ENCODE peak calls at places on chromosomes 3 and 15, in seven cellular contexts. P is NCI-H1092; R is NCI-H2029 treated with DMSO at 0.1 percent for 48 hours; F is ACHN; X is caudate nucleus; L is prostate gland; D is stimulated activated CD8-positive, alpha-beta memory T cell treated with anti-CD3 and anti-CD28 coated beads, Interleukin-4, amount 100 ng/mL, for 1 hour. Y is an unnamed sample.

GRCh38 chr3:188993140-188993539 is 178.6 kb upstream of the TPRG1 start:
- DNase-seq in R (no peak), X (no peak), P (peak; percentile 55), D (no peak), L (no peak), F (no peak), Y (no peak)

GRCh38 chr3:102745881-102746280 is 311.1 kb downstream of the ZPLD1 start:
- DNase-seq in D (no peak), R (no peak), P (no peak), L (no peak), X (no peak), F (peak; percentile 37), Y (peak; percentile 44)

GRCh38 chr3:3023106-3023505 is 87.1 kb downstream of the IL5RA start:
- DNase-seq in P (no peak), F (no peak), X (no peak), L (no peak), D (no peak), R (no peak), Y (peak; percentile 29)

GRCh38 chr3:126127904-126128303 is 44.0 kb upstream of the SLC41A3 start:
- DNase-seq in F (no peak), R (no peak), L (no peak), D (no peak), P (no peak), X (no peak), Y (no peak)

GRCh38 chr3:127628788-127629456 is at the start of gene PODXL2:
- DNase-seq in R (no peak), D (no peak), F (peak; percentile 47), X (no peak), L (peak; percentile 24), P (no peak), Y (peak; percentile 73)

GRCh38 chr15:25882466-25882865 is 19.3 kb upstream of the ATP10A start:
- DNase-seq in L (no peak), R (no peak), P (no peak), X (no peak), D (no peak), F (peak; percentile 36), Y (no peak)

GRCh38 chr15:40264321-40265153 is 18.3 kb downstream of the ANKRD63 start:
- DNase-seq in D (no peak), F (no peak), R (no peak), L (no peak), P (no peak), X (no peak), Y (no peak)

GRCh38 chr3:118782755-118783202 is 251.9 kb downstream of the IGSF11 start:
- DNase-seq in L (no peak), D (no peak), X (no peak), P (no peak), F (no peak), R (no peak), Y (no peak)

GRCh38 chr15:80906159-80906775 is 83.4 kb downstream of the MESD start:
- DNase-seq in F (no peak), P (peak; percentile 55), D (no peak), X (no peak), L (no peak), R (peak; percentile 61), Y (peak; percentile 32)

GRCh38 chr15:90059208-90059985 is 42.9 kb downstream of the IDH2 start:
- DNase-seq in F (no peak), L (no peak), D (peak; percentile 31), X (no peak), R (peak; percentile 1), P (no peak), Y (no peak)

GRCh38 chr15:66076591-66077319 is 176.8 kb downstream of the MEGF11 start:
- DNase-seq in L (no peak), R (no peak), X (no peak), P (no peak), F (no peak), D (no peak), Y (no peak)

GRCh38 chr3:21036888-21037287 is 714.1 kb downstream of the ZNF385D start:
- DNase-seq in R (no peak), L (no peak), X (no peak), P (no peak), F (no peak), D (no peak), Y (no peak)

GRCh38 chr3:147410518-147411234 is 1.5 kb downstream of the ZIC1 start:
- DNase-seq in P (no peak), R (no peak), D (no peak), X (no peak), F (no peak), L (no peak), Y (no peak)

GRCh38 chr3:72379500-72380187 is 468.6 kb downstream of the SHQ1 start:
- DNase-seq in F (no peak), P (no peak), D (no peak), R (no peak), X (no peak), L (no peak), Y (no peak)

GRCh38 chr3:23052230-23053019 is 150.7 kb upstream of the UBE2E2 start:
- DNase-seq in P (no peak), L (no peak), R (no peak), X (no peak), F (no peak), D (no peak), Y (no peak)

GRCh38 chr15:70437089-70437488 is 326.3 kb downstream of the UACA start:
- DNase-seq in L (no peak), P (no peak), F (no peak), R (no peak), X (no peak), D (no peak), Y (no peak)

GRCh38 chr3:152159328-152159727 is 109.4 kb upstream of the MBNL1 start:
- DNase-seq in P (no peak), D (no peak), R (no peak), X (no peak), L (no peak), F (no peak), Y (peak; percentile 32)

GRCh38 chr15:26235148-26235769 is 372.1 kb upstream of the ATP10A start:
- DNase-seq in X (no peak), L (no peak), D (no peak), F (no peak), R (no peak), P (peak; percentile 50), Y (no peak)

GRCh38 chr3:114841515-114841914 is 305.6 kb downstream of the ZBTB20 start:
- DNase-seq in D (no peak), X (no peak), L (no peak), F (no peak), R (no peak), P (no peak), Y (no peak)

GRCh38 chr3:127207727-127208482 is 15.0 kb downstream of the PRR23E start:
- DNase-seq in X (no peak), R (no peak), F (no peak), P (no peak), D (no peak), L (no peak), Y (no peak)

GRCh38 chr15:65655026-65655425 is 33.3 kb downstream of the SLC24A1 start:
- DNase-seq in L (no peak), D (no peak), R (no peak), X (no peak), F (no peak), P (no peak), Y (no peak)

GRCh38 chr3:196141866-196142673 is 60.2 kb upstream of the TFRC start:
- DNase-seq in R (peak; percentile 7), D (no peak), F (no peak), P (no peak), L (peak; percentile 89), X (no peak), Y (no peak)

GRCh38 chr3:60365360-60365759 is 885.9 kb downstream of the FHIT start:
- DNase-seq in L (no peak), R (no peak), P (no peak), F (no peak), D (no peak), X (no peak), Y (peak; percentile 43)

GRCh38 chr3:27616031-27616430 is 106.1 kb downstream of the EOMES start:
- DNase-seq in L (no peak), D (no peak), X (no peak), P (no peak), F (no peak), R (no peak), Y (no peak)

GRCh38 chr15:101148881-101149664 is 102.8 kb downstream of the CHSY1 start:
- DNase-seq in F (no peak), R (no peak), X (no peak), D (no peak), L (no peak), P (no peak), Y (no peak)

GRCh38 chr3:132290833-132291232 is 26.4 kb upstream of the ACP3 start:
- DNase-seq in X (no peak), D (no peak), R (no peak), F (no peak), L (no peak), P (no peak), Y (no peak)

GRCh38 chr15:62483817-62484216 is 318.7 kb upstream of the C2CD4B start:
- DNase-seq in L (no peak), D (no peak), P (no peak), F (no peak), X (no peak), R (no peak), Y (no peak)

GRCh38 chr3:87370007-87370406 is 93.6 kb upstream of the POU1F1 start:
- DNase-seq in P (peak; percentile 4), L (no peak), D (no peak), R (peak; percentile 85), X (no peak), F (no peak), Y (no peak)

GRCh38 chr3:11201246-11202024 is 47.1 kb downstream of the HRH1 start:
- DNase-seq in P (no peak), L (no peak), X (no peak), R (no peak), D (no peak), F (no peak), Y (no peak)

GRCh38 chr3:49098910-49099630 is 5.2 kb upstream of the QRICH1 start:
- DNase-seq in P (no peak), R (no peak), L (no peak), D (no peak), X (no peak), F (no peak), Y (no peak)

GRCh38 chr3:178001670-178002101 is 534.5 kb upstream of the KCNMB2 start:
- DNase-seq in F (no peak), L (no peak), P (no peak), R (no peak), X (no peak), D (no peak), Y (no peak)

GRCh38 chr3:45927881-45928280 is 15.4 kb upstream of the CXCR6 start:
- DNase-seq in X (no peak), P (no peak), L (no peak), D (no peak), F (no peak), R (no peak), Y (no peak)

GRCh38 chr3:187286467-187287059 is 5.0 kb downstream of the MASP1 start:
- DNase-seq in P (no peak), R (no peak), X (no peak), F (no peak), D (no peak), L (no peak), Y (peak; percentile 36)

GRCh38 chr15:45183001-45183400 is 4.8 kb downstream of the SHF start:
- DNase-seq in L (no peak), P (no peak), F (no peak), D (no peak), R (no peak), X (no peak), Y (no peak)

GRCh38 chr15:65623103-65623502 is 1.4 kb downstream of the SLC24A1 start:
- DNase-seq in F (no peak), X (no peak), D (no peak), P (no peak), R (no peak), L (no peak), Y (no peak)

GRCh38 chr3:23826382-23827061 is 20.8 kb downstream of the UBE2E1 start:
- DNase-seq in P (no peak), D (no peak), X (no peak), L (no peak), R (peak; percentile 31), F (no peak), Y (no peak)

Y was measured in RKO.